ENCODE peak calls at places on chromosomes 2 and 18, in four cellular contexts. H, F, P and K are unnamed samples.

GRCh38 chr2:186645999-186646398 is 47.9 kb upstream of the FAM171B start:
- DNase-seq in F (no peak), P (no peak), H (no peak), K (no peak)

GRCh38 chr2:60152226-60152833 is 401.1 kb downstream of the BCL11A start:
- DNase-seq in P (peak), H (no peak), F (no peak), K (peak)

GRCh38 chr2:33230133-33230618 is 246.3 kb upstream of the RASGRP3 start:
- DNase-seq in F (no peak), P (no peak), H (no peak), K (no peak)

GRCh38 chr2:46171996-46172546 is 125.1 kb upstream of the EPAS1 start:
- DNase-seq in F (no peak), P (no peak), H (peak), K (no peak)

GRCh38 chr2:65722028-65722427 is 289.6 kb upstream of the SPRED2 start:
- DNase-seq in P (peak), F (no peak), H (peak), K (no peak)

GRCh38 chr2:24830786-24831185 is 37.6 kb downstream of the CENPO start:
- DNase-seq in F (no peak), H (no peak), P (no peak), K (no peak)

GRCh38 chr2:237235383-237236095 is 149.8 kb downstream of the COPS8 start:
- DNase-seq in F (no peak), P (no peak), H (no peak), K (no peak)

GRCh38 chr18:45320724-45321123 is 294.6 kb upstream of the SLC14A2 start:
- DNase-seq in H (no peak), F (no peak), P (no peak), K (no peak)

GRCh38 chr2:170813611-170814550 is 2.8 kb upstream of the GAD1 start:
- DNase-seq in P (peak), H (no peak), F (no peak), K (no peak)

GRCh38 chr2:24076849-24077534 is 866 bp upstream of the SF3B6 start:
- DNase-seq in H (peak), P (peak), F (no peak), K (peak)

GRCh38 chr2:10414000-10414451 is 34.1 kb downstream of the ODC1 start:
- DNase-seq in H (no peak), F (no peak), P (no peak), K (no peak)

DNA sequence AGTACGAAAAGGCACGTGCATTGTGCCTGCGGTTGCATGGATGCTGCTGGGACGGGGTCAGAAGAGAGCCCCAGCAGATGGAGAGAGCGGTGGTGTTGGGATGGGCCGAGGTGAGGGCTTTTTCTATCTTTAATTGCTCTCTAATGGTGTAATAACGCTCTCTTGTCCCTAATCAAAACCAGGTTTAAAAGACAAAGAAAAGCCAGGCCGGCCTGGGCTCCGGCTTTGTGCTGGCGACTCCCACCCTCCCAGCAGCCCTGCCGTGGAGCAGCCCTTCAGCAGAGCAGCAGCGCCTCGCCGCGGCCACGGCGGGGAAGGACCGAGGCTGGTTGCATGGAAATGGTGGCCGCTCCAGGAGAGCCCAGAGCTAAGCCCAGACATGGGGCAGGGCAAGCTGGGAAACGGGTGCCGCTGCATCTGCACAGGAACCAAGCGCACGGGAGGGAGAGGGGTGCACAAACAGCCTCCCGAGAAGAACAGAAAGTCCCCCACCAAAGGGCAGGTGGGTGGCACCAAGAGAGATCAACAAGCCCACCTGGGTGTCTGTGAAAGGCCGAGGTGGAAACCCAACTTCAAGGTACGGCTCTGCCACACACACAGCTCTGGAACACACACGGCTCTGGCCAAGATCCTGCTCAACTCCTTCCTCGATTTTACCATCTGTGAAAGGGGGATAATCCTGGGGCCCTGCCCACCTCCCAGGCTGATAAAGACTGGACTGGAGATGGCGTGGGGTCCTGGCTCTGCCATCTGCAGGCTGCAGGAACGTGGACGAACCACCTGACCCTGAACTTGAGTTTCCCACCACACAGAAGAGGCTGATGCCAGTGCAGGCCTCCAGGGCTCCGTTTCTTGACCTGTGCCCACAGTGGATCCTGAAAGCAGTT is 15.0 kb downstream of the HS1BP3 start:
- DNase-seq in H (peak), P (peak), F (no peak), K (no peak)
- TF ChIP-seq POLR2AphosphoS5 in H (no peak), P (no peak), F (no peak), K (no peak)

DNA sequence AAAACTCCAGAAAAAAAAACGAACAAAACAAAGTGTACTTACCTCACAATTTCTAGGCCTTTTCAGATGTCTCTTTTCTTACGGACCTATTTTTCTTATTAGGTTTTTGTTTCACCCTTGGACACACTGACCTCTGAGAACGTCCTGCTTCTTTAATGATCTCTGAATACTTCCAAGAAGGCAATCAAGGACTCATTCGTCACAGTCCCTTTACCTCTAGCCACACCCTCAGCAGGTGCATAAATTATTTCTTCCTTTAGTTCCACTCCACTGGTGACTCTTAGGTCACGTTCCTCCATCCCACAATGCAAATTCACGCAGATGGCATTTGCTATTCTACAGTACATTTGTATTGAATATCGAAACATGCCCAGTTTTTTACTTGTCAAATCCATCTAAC is 21.9 kb downstream of the PELI1 start:
- DNase-seq in P (no peak), H (no peak), F (no peak), K (no peak)
- TF ChIP-seq REST in P (no peak), H (no peak), F (no peak), K (no peak)

GRCh38 chr18:5974696-5975095 is 79.4 kb upstream of the TMEM200C start:
- DNase-seq in F (no peak), P (no peak), H (no peak), K (no peak)

GRCh38 chr18:5977022-5977421 is 81.7 kb upstream of the TMEM200C start:
- DNase-seq in H (no peak), F (no peak), P (no peak), K (no peak)

GRCh38 chr18:5972298-5972697 is 77.0 kb upstream of the TMEM200C start:
- DNase-seq in F (peak), P (no peak), H (no peak), K (no peak)

GRCh38 chr18:5973079-5973478 is 77.8 kb upstream of the TMEM200C start:
- DNase-seq in P (no peak), F (peak), H (no peak), K (no peak)

GRCh38 chr18:5975111-5975622 is 79.8 kb upstream of the TMEM200C start:
- DNase-seq in F (peak), P (no peak), H (no peak), K (no peak)
- TF ChIP-seq GABPA in F (peak), P (no peak), H (no peak), K (no peak)

GRCh38 chr2:239121600-239122012 is 273.7 kb downstream of the TWIST2 start:
- DNase-seq in F (no peak), P (no peak), H (peak), K (no peak)
- TF ChIP-seq POLR2AphosphoS5 in F (no peak), P (no peak), H (no peak), K (no peak)

GRCh38 chr18:7953085-7953958 is 386.2 kb downstream of the PTPRM start:
- DNase-seq in P (no peak), F (peak), H (no peak), K (no peak)
- TF ChIP-seq REST in P (no peak), F (no peak), H (no peak), K (no peak)

GRCh38 chr18:9740076-9740475 is 32.0 kb downstream of the RAB31 start:
- DNase-seq in F (no peak), P (no peak), H (no peak), K (no peak)

GRCh38 chr18:9741461-9741820 is 33.3 kb downstream of the RAB31 start:
- DNase-seq in H (no peak), P (no peak), F (no peak), K (no peak)

GRCh38 chr18:9743200-9744016 is 35.3 kb downstream of the RAB31 start:
- DNase-seq in H (no peak), P (peak), F (no peak), K (peak)

GRCh38 chr18:9742588-9743131 is 34.6 kb downstream of the RAB31 start:
- DNase-seq in H (no peak), P (no peak), F (no peak), K (peak)

DNA sequence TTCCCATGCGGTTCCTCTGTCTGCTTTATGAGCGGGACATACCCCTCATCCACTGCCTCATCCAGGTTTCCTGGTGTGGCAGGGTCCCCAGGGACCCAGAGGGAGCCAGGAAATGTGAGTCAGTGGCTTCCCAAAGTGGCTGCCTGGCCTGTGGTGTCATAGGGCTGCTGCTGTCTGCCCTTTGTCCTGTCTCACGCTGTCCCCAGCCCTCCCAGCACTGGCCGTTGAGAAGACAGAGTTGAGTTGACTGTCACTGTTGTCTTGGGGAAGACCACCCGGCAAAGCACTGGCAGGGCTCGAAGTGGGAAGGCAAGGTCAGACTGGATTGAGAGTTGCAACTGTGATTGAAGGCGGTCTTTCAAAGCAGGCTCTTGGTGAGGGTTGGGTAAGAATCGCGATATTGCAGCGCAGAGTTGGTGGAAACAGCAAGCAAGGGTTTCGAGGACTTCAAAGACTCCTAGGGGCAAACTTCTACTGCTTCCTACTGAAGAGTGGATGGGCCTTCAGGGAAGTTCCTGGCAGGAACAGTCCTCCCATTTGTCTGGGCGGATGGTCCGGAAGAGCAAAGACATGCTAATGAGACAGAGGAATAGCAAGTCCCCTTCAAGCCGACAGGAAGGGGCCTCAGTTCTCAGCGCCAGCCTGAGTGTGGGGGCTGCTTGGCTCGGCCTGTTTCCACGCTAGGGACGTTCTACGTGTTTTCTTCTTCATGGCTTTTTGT is 33.9 kb downstream of the RAB31 start:
- DNase-seq in F (no peak), P (no peak), H (no peak), K (no peak)
- TF ChIP-seq GABPA in F (no peak), P (no peak), H (no peak), K (no peak)

GRCh38 chr2:119243621-119244020 is 20.0 kb downstream of the STEAP3 start:
- DNase-seq in F (no peak), P (no peak), H (no peak), K (no peak)
- TF ChIP-seq POLR2AphosphoS5 in F (no peak), P (no peak), H (no peak), K (no peak)

DNA sequence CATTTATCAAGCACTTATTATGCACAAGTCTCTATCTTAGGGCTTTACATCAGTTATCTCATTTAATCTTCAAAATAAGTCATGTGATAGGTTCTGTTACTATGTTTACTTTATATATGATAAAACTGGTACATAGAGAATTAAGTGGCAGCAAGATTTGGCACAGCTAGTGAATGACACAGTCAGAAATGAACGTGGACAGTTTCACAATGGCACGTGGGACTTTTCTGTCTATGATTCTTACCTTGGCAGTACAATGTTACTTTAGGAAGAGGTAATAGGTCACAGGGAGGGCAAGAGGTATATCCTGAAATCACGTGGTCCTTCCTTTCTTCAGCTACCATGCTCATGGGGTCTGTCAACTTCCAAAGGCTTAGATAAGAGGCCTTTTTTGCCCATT is 53.4 kb downstream of the SLC4A10 start:
- DNase-seq in P (no peak), F (no peak), H (no peak), K (no peak)
- TF ChIP-seq REST in P (no peak), F (no peak), H (no peak), K (no peak)

GRCh38 chr2:71716697-71717624 is 263.6 kb downstream of the DYSF start:
- DNase-seq in P (no peak), H (no peak), F (no peak), K (no peak)
- TF ChIP-seq GABPA in P (no peak), H (no peak), F (no peak), K (no peak)

GRCh38 chr2:86223098-86223681 is 23.9 kb downstream of the MRPL35 start:
- DNase-seq in F (no peak), P (no peak), H (peak), K (no peak)
- TF ChIP-seq POLR2AphosphoS5 in F (no peak), P (no peak), H (no peak), K (no peak)